ENCODE peak calls at places on chromosomes 6 and 20, in eight cellular contexts. Q, R, U, K, J, V, E and I are unnamed samples.

GRCh38 chr6:156953478-156954146 is 176.4 kb downstream of the ARID1B start:
- DNase-seq in Q (peak), V (no peak), R (peak), U (peak), J (no peak), K (no peak), E (peak), I (peak)

GRCh38 chr6:127879685-127880084 is 21.2 kb downstream of the THEMIS start:
- DNase-seq in U (no peak), E (peak), K (peak), R (no peak), J (no peak), Q (no peak), V (no peak), I (peak)

GRCh38 chr20:41996951-41997350 is 378.8 kb upstream of the CHD6 start:
- DNase-seq in V (no peak), U (no peak), E (no peak), Q (no peak), K (no peak), J (no peak), R (no peak), I (no peak)

GRCh38 chr6:45209762-45210161 is 118.4 kb upstream of the RUNX2 start:
- DNase-seq in U (no peak), K (no peak), E (no peak), R (no peak), V (no peak), J (no peak), Q (no peak), I (no peak)

GRCh38 chr20:21498646-21499045 is 15.2 kb downstream of the NKX2-2 start:
- DNase-seq in V (no peak), Q (no peak), K (no peak), U (no peak), J (no peak), R (no peak), E (no peak), I (no peak)

GRCh38 chr6:33419580-33420492 is at the start of gene SYNGAP1:
- DNase-seq in V (peak), Q (peak), E (peak), U (peak), R (no peak), K (peak), J (no peak), I (peak)

GRCh38 chr6:34589633-34590139 is 33.6 kb upstream of the SPDEF start:
- DNase-seq in R (no peak), U (no peak), Q (no peak), V (no peak), K (no peak), J (no peak), E (no peak), I (no peak)

GRCh38 chr6:134176283-134176975 is 124.0 kb upstream of the SLC2A12 start:
- DNase-seq in U (peak), R (peak), E (peak), Q (no peak), K (peak), J (peak), V (no peak), I (no peak)

GRCh38 chr20:51366155-51366886 is 176.2 kb downstream of the NFATC2 start:
- DNase-seq in V (no peak), R (no peak), E (peak), Q (peak), U (no peak), J (no peak), K (no peak), I (no peak)

GRCh38 chr6:149449831-149450678 is 34.8 kb downstream of the ZC3H12D start:
- DNase-seq in R (no peak), V (no peak), U (no peak), J (no peak), E (no peak), Q (no peak), K (no peak), I (no peak)

GRCh38 chr6:81981812-81982211 is 229.3 kb upstream of the TENT5A start:
- DNase-seq in K (no peak), U (no peak), Q (peak), V (no peak), R (no peak), J (no peak), E (peak), I (no peak)

GRCh38 chr20:47790032-47790965 is 5.0 kb upstream of the SULF2 start:
- DNase-seq in V (no peak), J (no peak), K (no peak), Q (no peak), R (no peak), E (peak), U (no peak), I (no peak)

GRCh38 chr6:33860706-33861474 is 57.1 kb upstream of the MLN start:
- DNase-seq in E (peak), R (no peak), U (no peak), Q (no peak), J (peak), V (no peak), K (no peak), I (peak)

GRCh38 chr6:3981917-3982316 is 97.0 kb downstream of the FAM217A start:
- DNase-seq in V (no peak), U (no peak), K (no peak), R (no peak), E (no peak), J (no peak), Q (no peak), I (no peak)

GRCh38 chr6:156780962-156781705 is 4.0 kb downstream of the ARID1B start:
- DNase-seq in U (no peak), R (no peak), J (no peak), E (no peak), Q (no peak), K (no peak), V (no peak), I (peak)

GRCh38 chr6:188821-189655 is 103.2 kb upstream of the DUSP22 start:
- DNase-seq in E (peak), V (peak), R (peak), K (peak), U (peak), J (peak), Q (peak), I (peak)

GRCh38 chr6:135224037-135224647 is 43.0 kb downstream of the MYB start:
- DNase-seq in K (no peak), R (peak), Q (no peak), U (no peak), J (no peak), V (no peak), E (no peak), I (no peak)

GRCh38 chr6:122014961-122015360 is 384.5 kb upstream of the HSF2 start:
- DNase-seq in J (no peak), U (no peak), E (peak), V (no peak), K (no peak), R (no peak), Q (no peak), I (no peak)

GRCh38 chr6:80214436-80215022 is 108.1 kb downstream of the BCKDHB start:
- DNase-seq in R (no peak), V (no peak), J (peak), U (peak), Q (peak), E (peak), K (no peak), I (peak)